ENCODE peak calls at places on chromosomes 3 and 15, in nine cellular contexts. One of them, this sample, is unnamed.

GRCh38 chr3:114649331-114649730 is 355.5 kb downstream of the TIGIT start:
- DNase-seq in ELR: peak
- DNase-seq in bronchial epithelial cell: peak
- DNase-seq in Right ventricle myocardium superior: no peak
- DNase-seq in NCI-H446 treated with DMSO at 0.1 percent for 48 hours: no peak
- DNase-seq in pons: no peak
- DNase-seq in adrenal gland: no peak
- DNase-seq in GM12891: no peak
- DNase-seq in EH: peak
- DNase-seq in this sample: no peak

GRCh38 chr15:76393614-76394013 is 57.0 kb downstream of the ISL2 start:
- DNase-seq in adrenal gland: no peak
- DNase-seq in Right ventricle myocardium superior: no peak
- DNase-seq in pons: no peak
- DNase-seq in GM12891: no peak
- DNase-seq in bronchial epithelial cell: peak
- DNase-seq in NCI-H446 treated with DMSO at 0.1 percent for 48 hours: peak
- DNase-seq in ELR: no peak
- DNase-seq in EH: no peak
- DNase-seq in this sample: no peak

GRCh38 chr15:59029554-59029953 is 42.1 kb downstream of the RNF111 start:
- DNase-seq in bronchial epithelial cell: no peak
- DNase-seq in GM12891: no peak
- DNase-seq in ELR: no peak
- DNase-seq in EH: no peak
- DNase-seq in NCI-H446 treated with DMSO at 0.1 percent for 48 hours: no peak
- DNase-seq in pons: no peak
- DNase-seq in adrenal gland: no peak
- DNase-seq in Right ventricle myocardium superior: no peak
- DNase-seq in this sample: no peak

GRCh38 chr15:74821091-74821789 is 5.2 kb upstream of the CPLX3 start:
- DNase-seq in ELR: peak
- DNase-seq in pons: no peak
- DNase-seq in GM12891: peak
- DNase-seq in NCI-H446 treated with DMSO at 0.1 percent for 48 hours: peak
- DNase-seq in adrenal gland: no peak
- DNase-seq in Right ventricle myocardium superior: no peak
- DNase-seq in bronchial epithelial cell: peak
- DNase-seq in EH: no peak
- DNase-seq in this sample: no peak

GRCh38 chr3:171453175-171453868 is 6.9 kb downstream of the TNIK start:
- DNase-seq in adrenal gland: no peak
- DNase-seq in EH: no peak
- DNase-seq in NCI-H446 treated with DMSO at 0.1 percent for 48 hours: no peak
- DNase-seq in Right ventricle myocardium superior: no peak
- DNase-seq in bronchial epithelial cell: no peak
- DNase-seq in ELR: no peak
- DNase-seq in pons: no peak
- DNase-seq in GM12891: no peak
- DNase-seq in this sample: peak

GRCh38 chr3:150300376-150300775 is 107.7 kb upstream of the TSC22D2 start:
- DNase-seq in Right ventricle myocardium superior: no peak
- DNase-seq in pons: no peak
- DNase-seq in NCI-H446 treated with DMSO at 0.1 percent for 48 hours: no peak
- DNase-seq in adrenal gland: no peak
- DNase-seq in ELR: peak
- DNase-seq in GM12891: no peak
- DNase-seq in bronchial epithelial cell: peak
- DNase-seq in EH: no peak
- DNase-seq in this sample: no peak

GRCh38 chr15:27679621-27680521 is 419.2 kb downstream of the OCA2 start:
- DNase-seq in NCI-H446 treated with DMSO at 0.1 percent for 48 hours: peak
- DNase-seq in Right ventricle myocardium superior: no peak
- DNase-seq in ELR: no peak
- DNase-seq in GM12891: no peak
- DNase-seq in adrenal gland: no peak
- DNase-seq in pons: peak
- DNase-seq in EH: no peak
- DNase-seq in bronchial epithelial cell: no peak
- DNase-seq in this sample: no peak

GRCh38 chr3:31962801-31963205 is 18.3 kb downstream of the OSBPL10 start:
- DNase-seq in Right ventricle myocardium superior: no peak
- DNase-seq in ELR: peak
- DNase-seq in adrenal gland: no peak
- DNase-seq in GM12891: no peak
- DNase-seq in EH: no peak
- DNase-seq in bronchial epithelial cell: peak
- DNase-seq in NCI-H446 treated with DMSO at 0.1 percent for 48 hours: no peak
- DNase-seq in pons: no peak
- DNase-seq in this sample: no peak

GRCh38 chr15:91945385-91945784 is 91.9 kb downstream of the SLCO3A1 start:
- DNase-seq in pons: no peak
- DNase-seq in Right ventricle myocardium superior: no peak
- DNase-seq in bronchial epithelial cell: no peak
- DNase-seq in ELR: no peak
- DNase-seq in NCI-H446 treated with DMSO at 0.1 percent for 48 hours: no peak
- DNase-seq in adrenal gland: no peak
- DNase-seq in EH: no peak
- DNase-seq in GM12891: no peak
- DNase-seq in this sample: no peak

GRCh38 chr15:73965730-73966103 is 26.4 kb downstream of the STOML1 start:
- DNase-seq in GM12891: no peak
- DNase-seq in adrenal gland: no peak
- DNase-seq in pons: no peak
- DNase-seq in bronchial epithelial cell: peak
- DNase-seq in NCI-H446 treated with DMSO at 0.1 percent for 48 hours: no peak
- DNase-seq in EH: peak
- DNase-seq in Right ventricle myocardium superior: no peak
- DNase-seq in ELR: peak
- DNase-seq in this sample: no peak

GRCh38 chr15:90259524-90259923 is 5.9 kb upstream of the NGRN start:
- DNase-seq in ELR: no peak
- DNase-seq in NCI-H446 treated with DMSO at 0.1 percent for 48 hours: no peak
- DNase-seq in adrenal gland: no peak
- DNase-seq in bronchial epithelial cell: no peak
- DNase-seq in Right ventricle myocardium superior: no peak
- DNase-seq in EH: no peak
- DNase-seq in pons: no peak
- DNase-seq in GM12891: no peak
- DNase-seq in this sample: no peak

GRCh38 chr15:58434334-58434888 is 2.6 kb downstream of the LIPC start:
- DNase-seq in GM12891: no peak
- DNase-seq in ELR: no peak
- DNase-seq in EH: no peak
- DNase-seq in pons: no peak
- DNase-seq in NCI-H446 treated with DMSO at 0.1 percent for 48 hours: no peak
- DNase-seq in Right ventricle myocardium superior: no peak
- DNase-seq in adrenal gland: no peak
- DNase-seq in bronchial epithelial cell: no peak
- DNase-seq in this sample: no peak

GRCh38 chr3:73508330-73508954 is 116.3 kb downstream of the PDZRN3 start:
- DNase-seq in ELR: peak
- DNase-seq in GM12891: peak
- DNase-seq in pons: peak
- DNase-seq in NCI-H446 treated with DMSO at 0.1 percent for 48 hours: peak
- DNase-seq in adrenal gland: peak
- DNase-seq in EH: peak
- DNase-seq in bronchial epithelial cell: peak
- DNase-seq in Right ventricle myocardium superior: no peak
- DNase-seq in this sample: peak

GRCh38 chr3:154304116-154304786 is 20.0 kb downstream of the DHX36 start:
- DNase-seq in ELR: peak
- DNase-seq in Right ventricle myocardium superior: no peak
- DNase-seq in adrenal gland: no peak
- DNase-seq in GM12891: no peak
- DNase-seq in EH: peak
- DNase-seq in bronchial epithelial cell: peak
- DNase-seq in NCI-H446 treated with DMSO at 0.1 percent for 48 hours: no peak
- DNase-seq in pons: no peak
- DNase-seq in this sample: no peak

GRCh38 chr15:74394090-74394846 is 26.8 kb upstream of the CYP11A1 start:
- DNase-seq in Right ventricle myocardium superior: no peak
- DNase-seq in EH: no peak
- DNase-seq in ELR: no peak
- DNase-seq in bronchial epithelial cell: no peak
- DNase-seq in adrenal gland: no peak
- DNase-seq in pons: no peak
- DNase-seq in NCI-H446 treated with DMSO at 0.1 percent for 48 hours: no peak
- DNase-seq in GM12891: no peak
- DNase-seq in this sample: no peak

GRCh38 chr15:96947830-96948229 is 617.3 kb downstream of the NR2F2 start:
- DNase-seq in ELR: peak
- DNase-seq in GM12891: no peak
- DNase-seq in adrenal gland: no peak
- DNase-seq in Right ventricle myocardium superior: no peak
- DNase-seq in bronchial epithelial cell: no peak
- DNase-seq in NCI-H446 treated with DMSO at 0.1 percent for 48 hours: no peak
- DNase-seq in pons: no peak
- DNase-seq in EH: no peak
- DNase-seq in this sample: peak

GRCh38 chr3:20015525-20015924 is 3.5 kb upstream of the PP2D1 start:
- DNase-seq in pons: no peak
- DNase-seq in Right ventricle myocardium superior: no peak
- DNase-seq in GM12891: no peak
- DNase-seq in NCI-H446 treated with DMSO at 0.1 percent for 48 hours: no peak
- DNase-seq in adrenal gland: no peak
- DNase-seq in bronchial epithelial cell: no peak
- DNase-seq in ELR: no peak
- DNase-seq in EH: no peak
- DNase-seq in this sample: no peak

GRCh38 chr3:179037361-179037760 is 34.2 kb downstream of the ZMAT3 start:
- DNase-seq in Right ventricle myocardium superior: peak
- DNase-seq in GM12891: no peak
- DNase-seq in NCI-H446 treated with DMSO at 0.1 percent for 48 hours: no peak
- DNase-seq in ELR: peak
- DNase-seq in adrenal gland: no peak
- DNase-seq in EH: peak
- DNase-seq in bronchial epithelial cell: peak
- DNase-seq in pons: no peak
- DNase-seq in this sample: no peak

GRCh38 chr15:39580630-39581500 is at the start of gene THBS1:
- DNase-seq in pons: no peak
- DNase-seq in ELR: peak
- DNase-seq in Right ventricle myocardium superior: peak
- DNase-seq in NCI-H446 treated with DMSO at 0.1 percent for 48 hours: no peak
- DNase-seq in bronchial epithelial cell: peak
- DNase-seq in EH: peak
- DNase-seq in adrenal gland: peak
- DNase-seq in GM12891: peak
- DNase-seq in this sample: peak

GRCh38 chr3:48997714-48998637 is 7.9 kb downstream of the P4HTM start:
- DNase-seq in GM12891: no peak
- DNase-seq in bronchial epithelial cell: no peak
- DNase-seq in Right ventricle myocardium superior: no peak
- DNase-seq in ELR: no peak
- DNase-seq in pons: no peak
- DNase-seq in NCI-H446 treated with DMSO at 0.1 percent for 48 hours: no peak
- DNase-seq in EH: no peak
- DNase-seq in adrenal gland: no peak
- DNase-seq in this sample: no peak

GRCh38 chr15:100735654-100736053 is 133.3 kb downstream of the ASB7 start:
- DNase-seq in adrenal gland: no peak
- DNase-seq in GM12891: no peak
- DNase-seq in bronchial epithelial cell: no peak
- DNase-seq in EH: no peak
- DNase-seq in ELR: no peak
- DNase-seq in Right ventricle myocardium superior: no peak
- DNase-seq in pons: no peak
- DNase-seq in NCI-H446 treated with DMSO at 0.1 percent for 48 hours: no peak
- DNase-seq in this sample: no peak

GRCh38 chr3:167350245-167350862 is 29.7 kb downstream of the ZBBX start:
- DNase-seq in GM12891: no peak
- DNase-seq in ELR: peak
- DNase-seq in pons: peak
- DNase-seq in adrenal gland: no peak
- DNase-seq in bronchial epithelial cell: peak
- DNase-seq in Right ventricle myocardium superior: no peak
- DNase-seq in EH: no peak
- DNase-seq in NCI-H446 treated with DMSO at 0.1 percent for 48 hours: no peak
- DNase-seq in this sample: no peak

GRCh38 chr3:127411083-127411727 is 123.4 kb upstream of the PRR20G start:
- DNase-seq in adrenal gland: no peak
- DNase-seq in bronchial epithelial cell: no peak
- DNase-seq in NCI-H446 treated with DMSO at 0.1 percent for 48 hours: no peak
- DNase-seq in GM12891: no peak
- DNase-seq in EH: no peak
- DNase-seq in Right ventricle myocardium superior: no peak
- DNase-seq in pons: no peak
- DNase-seq in ELR: no peak
- DNase-seq in this sample: no peak

GRCh38 chr15:26651909-26652308 is 121.0 kb downstream of the GABRB3 start:
- DNase-seq in adrenal gland: no peak
- DNase-seq in NCI-H446 treated with DMSO at 0.1 percent for 48 hours: no peak
- DNase-seq in EH: no peak
- DNase-seq in Right ventricle myocardium superior: no peak
- DNase-seq in pons: no peak
- DNase-seq in ELR: no peak
- DNase-seq in GM12891: no peak
- DNase-seq in bronchial epithelial cell: no peak
- DNase-seq in this sample: no peak

GRCh38 chr15:40087991-40088928 is 20.4 kb downstream of the BMF start:
- DNase-seq in EH: no peak
- DNase-seq in bronchial epithelial cell: no peak
- DNase-seq in GM12891: no peak
- DNase-seq in pons: no peak
- DNase-seq in Right ventricle myocardium superior: peak
- DNase-seq in NCI-H446 treated with DMSO at 0.1 percent for 48 hours: no peak
- DNase-seq in ELR: no peak
- DNase-seq in adrenal gland: no peak
- DNase-seq in this sample: no peak

GRCh38 chr15:78320173-78320572 is 20.0 kb upstream of the CRABP1 start:
- DNase-seq in ELR: no peak
- DNase-seq in bronchial epithelial cell: no peak
- DNase-seq in EH: no peak
- DNase-seq in adrenal gland: no peak
- DNase-seq in Right ventricle myocardium superior: no peak
- DNase-seq in pons: no peak
- DNase-seq in GM12891: no peak
- DNase-seq in NCI-H446 treated with DMSO at 0.1 percent for 48 hours: no peak
- DNase-seq in this sample: no peak

GRCh38 chr3:130316164-130316563 is 29.3 kb upstream of the COL6A5 start:
- DNase-seq in pons: no peak
- DNase-seq in EH: peak
- DNase-seq in Right ventricle myocardium superior: no peak
- DNase-seq in ELR: no peak
- DNase-seq in GM12891: no peak
- DNase-seq in bronchial epithelial cell: no peak
- DNase-seq in adrenal gland: no peak
- DNase-seq in NCI-H446 treated with DMSO at 0.1 percent for 48 hours: no peak
- DNase-seq in this sample: peak

GRCh38 chr3:178967184-178967532 is 104.5 kb downstream of the ZMAT3 start:
- DNase-seq in bronchial epithelial cell: no peak
- DNase-seq in EH: peak
- DNase-seq in ELR: no peak
- DNase-seq in GM12891: no peak
- DNase-seq in adrenal gland: no peak
- DNase-seq in NCI-H446 treated with DMSO at 0.1 percent for 48 hours: no peak
- DNase-seq in Right ventricle myocardium superior: no peak
- DNase-seq in pons: no peak
- DNase-seq in this sample: no peak

GRCh38 chr3:174158674-174159073 is 700.5 kb upstream of the NAALADL2 start:
- DNase-seq in Right ventricle myocardium superior: no peak
- DNase-seq in EH: peak
- DNase-seq in NCI-H446 treated with DMSO at 0.1 percent for 48 hours: no peak
- DNase-seq in pons: no peak
- DNase-seq in adrenal gland: no peak
- DNase-seq in GM12891: no peak
- DNase-seq in ELR: no peak
- DNase-seq in bronchial epithelial cell: no peak
- DNase-seq in this sample: no peak

GRCh38 chr3:144444546-144444945 is 472.9 kb downstream of the DIPK2A start:
- DNase-seq in ELR: no peak
- DNase-seq in pons: no peak
- DNase-seq in Right ventricle myocardium superior: no peak
- DNase-seq in GM12891: no peak
- DNase-seq in EH: no peak
- DNase-seq in adrenal gland: no peak
- DNase-seq in NCI-H446 treated with DMSO at 0.1 percent for 48 hours: no peak
- DNase-seq in bronchial epithelial cell: no peak
- DNase-seq in this sample: no peak

GRCh38 chr3:36540898-36541518 is 160.7 kb downstream of the STAC start:
- DNase-seq in adrenal gland: peak
- DNase-seq in NCI-H446 treated with DMSO at 0.1 percent for 48 hours: no peak
- DNase-seq in pons: no peak
- DNase-seq in ELR: peak
- DNase-seq in Right ventricle myocardium superior: no peak
- DNase-seq in EH: peak
- DNase-seq in GM12891: no peak
- DNase-seq in bronchial epithelial cell: peak
- DNase-seq in this sample: peak